ENCODE peak calls at places on chromosomes 16 and 17, in six cellular contexts. W is AG04449; Z is stimulated activated CD4-positive, alpha-beta T cell treated with anti-CD3 and anti-CD28 coated beads, Interleukin-2, amount 100 ng/mL, for 48 hours; P is stimulated activated CD8-positive, alpha-beta memory T cell treated with anti-CD3 and anti-CD28 coated beads, Interleukin-12 subunit alpha, Interleukin-12 subunit beta, amount 100 ng/mL, for 1 hour; M is NCI-H446; Q is PC-9. E is an unnamed sample.

GRCh38 chr17:37079735-37080134 is 131.0 kb downstream of the AATF start:
- DNase-seq in P (no peak), Q (no peak), Z (no peak), W (no peak), M (no peak), E (no peak)

GRCh38 chr16:47565454-47565853 is 104.3 kb downstream of the PHKB start:
- DNase-seq in Q (no peak), M (no peak), Z (no peak), P (no peak), W (no peak), E (peak)

GRCh38 chr16:76265434-76266045 is 11.7 kb upstream of the CNTNAP4 start:
- DNase-seq in Q (peak), P (no peak), W (no peak), M (peak), Z (peak), E (no peak)

GRCh38 chr17:3960764-3961163 is 3.5 kb downstream of the ATP2A3 start:
- DNase-seq in W (no peak), P (no peak), Q (no peak), Z (no peak), M (no peak), E (peak)

GRCh38 chr16:65728172-65728571 is 606.3 kb upstream of the CDH11 start:
- DNase-seq in P (no peak), Z (no peak), M (no peak), W (no peak), Q (no peak), E (no peak)

GRCh38 chr16:8756755-8757154 is 40.7 kb downstream of the TMEM186 start:
- DNase-seq in Z (no peak), P (no peak), W (no peak), Q (no peak), M (no peak), E (no peak)

GRCh38 chr16:19588661-19589060 is 33.2 kb downstream of the VPS35L start:
- DNase-seq in P (no peak), W (no peak), Q (no peak), M (no peak), Z (no peak), E (no peak)

GRCh38 chr17:40501499-40501911 is at the start of gene TNS4:
- DNase-seq in P (no peak), Z (no peak), M (no peak), Q (peak), W (no peak), E (no peak)

GRCh38 chr16:4753227-4753626 is 13.7 kb downstream of the ZNF500 start:
- DNase-seq in Z (no peak), Q (no peak), W (no peak), P (no peak), M (no peak), E (no peak)